ENCODE peak calls at places on chromosomes 11 and 22, in nine cellular contexts. Q is sciatic nerve; F is T-helper 9 cell; N is RPMI7951; V is epithelial cell of esophagus; X is left ventricle myocardium superior; P is activated CD4-positive, alpha-beta T cell treated with anti-CD3 and anti-CD28 coated beads, Interleukin-2, amount 50 U/mL, for 48 hours; L is RWPE1; C is CD8-positive, alpha-beta memory T cell. T is an unnamed sample.

GRCh38 chr11:117459121-117459978 is 131.7 kb downstream of the CEP164 start:
- DNase-seq in Q (peak; percentile 53), F (no peak), N (no peak), V (no peak), X (no peak), P (no peak), L (no peak), C (no peak), T (no peak)

GRCh38 chr11:99640671-99641070 is 619.9 kb downstream of the CNTN5 start:
- DNase-seq in Q (no peak), F (no peak), N (no peak), V (no peak), X (no peak), P (no peak), L (no peak), C (no peak), T (no peak)

GRCh38 chr11:134560066-134560465 is 148.0 kb upstream of the B3GAT1 start:
- DNase-seq in Q (peak; percentile 50), F (no peak), N (no peak), V (no peak), X (no peak), P (no peak), L (no peak), C (no peak), T (peak; percentile 67)

GRCh38 chr22:28670153-28670552 is 9.5 kb downstream of the TTC28 start:
- DNase-seq in Q (no peak), F (no peak), N (peak; percentile 62), V (no peak), X (no peak), P (no peak), L (no peak), C (no peak), T (no peak)

GRCh38 chr11:123561046-123561781 is 93.2 kb downstream of the SCN3B start:
- DNase-seq in Q (no peak), F (no peak), N (peak; percentile 82), V (peak; percentile 21), X (peak; percentile 56), P (no peak), L (no peak), C (no peak), T (no peak)

GRCh38 chr22:27487600-27488450 is 313.7 kb downstream of the MN1 start:
- DNase-seq in Q (no peak), F (no peak), N (no peak), V (no peak), X (no peak), P (no peak), L (no peak), C (no peak), T (no peak)

GRCh38 chr22:44839721-44840120 is 87.3 kb downstream of the ARHGAP8 start:
- DNase-seq in Q (no peak), F (no peak), N (no peak), V (no peak), X (no peak), P (no peak), L (no peak), C (no peak), T (no peak)

GRCh38 chr11:45847908-45848316 is 637 bp downstream of the CRY2 start:
- DNase-seq in Q (peak; percentile 69), F (peak; percentile 11), N (peak; percentile 51), V (peak; percentile 74), X (peak; percentile 43), P (peak; percentile 49), L (peak; percentile 49), C (peak; percentile 22), T (no peak)

GRCh38 chr11:56932572-56933235 is 56.0 kb upstream of the OR5AK2 start:
- DNase-seq in Q (no peak), F (no peak), N (peak; percentile 61), V (peak; percentile 99), X (no peak), P (no peak), L (peak; percentile 92), C (no peak), T (no peak)

GRCh38 chr11:118448294-118448693 is 12.0 kb downstream of the KMT2A start:
- DNase-seq in Q (no peak), F (no peak), N (no peak), V (peak; percentile 35), X (no peak), P (no peak), L (no peak), C (no peak), T (no peak)

GRCh38 chr11:76250520-76251222 is 44.4 kb upstream of the WNT11 start:
- DNase-seq in Q (no peak), F (no peak), N (no peak), V (no peak), X (no peak), P (no peak), L (no peak), C (no peak), T (no peak)

GRCh38 chr11:83007909-83008580 is 63.7 kb downstream of the RAB30 start:
- DNase-seq in Q (no peak), F (no peak), N (peak; percentile 57), V (no peak), X (peak; percentile 66), P (no peak), L (no peak), C (no peak), T (no peak)

GRCh38 chr11:74520927-74521665 is 27.6 kb upstream of the LIPT2 start:
- DNase-seq in Q (no peak), F (no peak), N (no peak), V (no peak), X (no peak), P (no peak), L (no peak), C (no peak), T (no peak)

GRCh38 chr11:117565709-117566108 is 231.3 kb downstream of the DSCAML1 start:
- DNase-seq in Q (no peak), F (no peak), N (no peak), V (no peak), X (no peak), P (no peak), L (no peak), C (no peak), T (no peak)

GRCh38 chr11:33135216-33135615 is 26.1 kb downstream of the CSTF3 start:
- DNase-seq in Q (no peak), F (no peak), N (peak; percentile 4), V (no peak), X (no peak), P (no peak), L (no peak), C (no peak), T (no peak)

GRCh38 chr11:2929880-2930704 is 872 bp upstream of the PHLDA2 start:
- DNase-seq in Q (no peak), F (no peak), N (peak; percentile 70), V (peak; percentile 63), X (peak; percentile 36), P (peak; percentile 61), L (peak; percentile 77), C (no peak), T (no peak)

GRCh38 chr11:62241095-62241494 is 944 bp upstream of the SCGB1D2 start:
- DNase-seq in Q (no peak), F (no peak), N (no peak), V (no peak), X (no peak), P (no peak), L (no peak), C (no peak), T (no peak)

GRCh38 chr11:46480909-46481308 is 89.3 kb upstream of the CHRM4 start:
- DNase-seq in Q (no peak), F (no peak), N (no peak), V (no peak), X (no peak), P (no peak), L (no peak), C (no peak), T (no peak)

GRCh38 chr11:71977743-71978418 is 20.8 kb upstream of the IL18BP start:
- DNase-seq in Q (no peak), F (peak; percentile 32), N (peak; percentile 51), V (peak; percentile 59), X (no peak), P (peak; percentile 61), L (peak; percentile 29), C (peak; percentile 20), T (no peak)

GRCh38 chr11:108752297-108752751 is 87.5 kb downstream of the DDX10 start:
- DNase-seq in Q (no peak), F (no peak), N (no peak), V (peak; percentile 56), X (no peak), P (no peak), L (no peak), C (no peak), T (no peak)

GRCh38 chr22:35446365-35446764 is 46.4 kb downstream of the MCM5 start:
- DNase-seq in Q (no peak), F (no peak), N (peak; percentile 83), V (peak; percentile 95), X (no peak), P (no peak), L (peak; percentile 70), C (no peak), T (no peak)

GRCh38 chr11:125940145-125940544 is 5.7 kb upstream of the VSIG10L2 start:
- DNase-seq in Q (no peak), F (no peak), N (no peak), V (no peak), X (no peak), P (no peak), L (no peak), C (no peak), T (peak; percentile 7)

GRCh38 chr22:35219012-35219411 is 38.3 kb upstream of the HMGXB4 start:
- DNase-seq in Q (no peak), F (no peak), N (peak; percentile 93), V (peak; percentile 43), X (no peak), P (no peak), L (peak; percentile 18), C (no peak), T (no peak)

GRCh38 chr11:19872526-19873135 is 160.0 kb downstream of the NAV2 start:
- DNase-seq in Q (no peak), F (no peak), N (no peak), V (peak; percentile 24), X (no peak), P (no peak), L (no peak), C (no peak), T (no peak)

GRCh38 chr11:35237860-35238715 is 99.1 kb downstream of the CD44 start:
- DNase-seq in Q (peak; percentile 63), F (no peak), N (peak; percentile 74), V (peak; percentile 73), X (no peak), P (peak; percentile 59), L (peak; percentile 20), C (peak; percentile 35), T (no peak)

GRCh38 chr22:29327089-29327764 is 11.7 kb upstream of the RASL10A start:
- DNase-seq in Q (no peak), F (no peak), N (no peak), V (no peak), X (no peak), P (no peak), L (no peak), C (no peak), T (no peak)

GRCh38 chr11:68659158-68659921 is 25.0 kb upstream of the GAL start:
- DNase-seq in Q (peak; percentile 91), F (no peak), N (peak; percentile 97), V (peak; percentile 72), X (peak; percentile 72), P (no peak), L (peak; percentile 72), C (no peak), T (no peak)

GRCh38 chr11:22510741-22511140 is 114.9 kb downstream of the FANCF start:
- DNase-seq in Q (no peak), F (no peak), N (no peak), V (peak; percentile 94), X (no peak), P (no peak), L (peak; percentile 80), C (no peak), T (no peak)

GRCh38 chr22:29259253-29259899 is 8.4 kb downstream of the RHBDD3 start:
- DNase-seq in Q (no peak), F (no peak), N (no peak), V (no peak), X (no peak), P (no peak), L (no peak), C (no peak), T (no peak)

GRCh38 chr11:83070878-83071640 is 638 bp downstream of the RAB30 start:
- DNase-seq in Q (peak; percentile 77), F (no peak), N (peak; percentile 18), V (no peak), X (peak; percentile 65), P (peak; percentile 50), L (no peak), C (no peak), T (peak; percentile 81)

GRCh38 chr11:86999859-87000753 is 37.6 kb upstream of the TMEM135 start:
- DNase-seq in Q (no peak), F (no peak), N (no peak), V (peak; percentile 27), X (peak; percentile 39), P (no peak), L (no peak), C (no peak), T (no peak)